ENCODE peak calls at places on chromosomes 6 and 20, in ten cellular contexts. F is CD4-positive, alpha-beta memory T cell; J is activated CD8-positive, alpha-beta memory T cell treated with anti-CD3 and anti-CD28 coated beads for 1 hour; T is left lung; W is breast epithelium; H is anterior cingulate cortex; E is hippocampal formation; Y is naive thymus-derived CD4-positive, alpha-beta T cell; A is M059J; L is choroid plexus epithelial cell. K is an unnamed sample.

GRCh38 chr6:45611502-45611901 is 233.8 kb upstream of the SUPT3H start:
- DNase-seq in W (no peak), H (no peak), Y (no peak), E (no peak), A (no peak), L (no peak), J (no peak), T (no peak), F (no peak), K (no peak)

GRCh38 chr6:133377219-133377618 is 136.1 kb downstream of the EYA4 start:
- DNase-seq in Y (no peak), F (no peak), T (no peak), E (no peak), A (no peak), L (no peak), W (no peak), J (no peak), H (no peak), K (no peak)

GRCh38 chr6:155309150-155309549 is 5.1 kb downstream of the TFB1M start:
- DNase-seq in T (no peak), F (no peak), A (no peak), J (no peak), H (no peak), E (no peak), Y (no peak), L (no peak), W (no peak), K (no peak)

GRCh38 chr20:53899351-53900167 is 170.8 kb downstream of the BCAS1 start:
- DNase-seq in H (no peak), T (no peak), J (peak; percentile 43), Y (no peak), F (peak; percentile 68), E (no peak), W (no peak), A (peak; percentile 100), L (no peak), K (peak; percentile 17)

GRCh38 chr20:62830821-62831220 is 14.0 kb downstream of the COL9A3 start:
- DNase-seq in Y (no peak), F (no peak), J (no peak), L (no peak), T (no peak), H (no peak), A (no peak), W (no peak), E (no peak), K (no peak)

GRCh38 chr20:18380908-18381529 is 85.8 kb downstream of the DZANK1 start:
- DNase-seq in H (no peak), L (no peak), W (no peak), F (no peak), T (no peak), J (no peak), Y (no peak), A (peak; percentile 11), E (no peak), K (no peak)

GRCh38 chr20:10006461-10006860 is 28.3 kb upstream of the ANKEF1 start:
- DNase-seq in A (no peak), E (no peak), J (no peak), H (no peak), Y (no peak), L (no peak), W (no peak), F (no peak), T (no peak), K (no peak)

GRCh38 chr6:41021832-41022231 is 17.2 kb downstream of the UNC5CL start:
- DNase-seq in W (peak; percentile 30), H (peak; percentile 27), F (no peak), L (peak; percentile 65), Y (no peak), E (peak; percentile 27), T (no peak), A (peak; percentile 96), J (no peak), K (no peak)

GRCh38 chr6:161186173-161186769 is 87.6 kb downstream of the AGPAT4 start:
- DNase-seq in E (no peak), H (peak; percentile 36), F (no peak), A (peak; percentile 96), W (no peak), L (peak; percentile 78), Y (no peak), T (peak; percentile 88), J (no peak), K (no peak)

GRCh38 chr20:25552977-25553376 is 32.4 kb downstream of the NINL start:
- DNase-seq in J (no peak), F (no peak), L (no peak), T (no peak), H (no peak), Y (no peak), A (no peak), E (no peak), W (no peak), K (no peak)

GRCh38 chr20:61251529-61252393 is at the start of gene CDH4:
- DNase-seq in H (peak; percentile 8), F (no peak), T (no peak), L (peak; percentile 21), A (peak; percentile 32), E (no peak), J (no peak), W (no peak), Y (no peak), K (peak; percentile 65)

GRCh38 chr6:5098501-5099270 is 13.5 kb downstream of the PPP1R3G start:
- DNase-seq in T (no peak), E (no peak), A (no peak), F (no peak), Y (no peak), W (no peak), L (no peak), J (no peak), H (no peak), K (no peak)

GRCh38 chr6:16539086-16539931 is 222.0 kb downstream of the ATXN1 start:
- DNase-seq in F (no peak), A (no peak), H (no peak), J (no peak), L (no peak), Y (no peak), W (no peak), E (no peak), T (no peak), K (no peak)

GRCh38 chr6:37059344-37060194 is 54.1 kb downstream of the FGD2 start:
- DNase-seq in T (peak; percentile 73), A (peak; percentile 100), F (no peak), W (peak; percentile 60), J (no peak), H (peak; percentile 23), L (peak; percentile 94), Y (no peak), E (peak; percentile 12), K (peak; percentile 53)

GRCh38 chr6:74137910-74138309 is 441.9 kb downstream of the CD109 start:
- DNase-seq in Y (no peak), H (no peak), L (peak; percentile 87), J (no peak), A (peak; percentile 77), F (no peak), T (no peak), W (no peak), E (no peak), K (no peak)

GRCh38 chr20:48331518-48332286 is 496.1 kb downstream of the PREX1 start:
- DNase-seq in T (no peak), W (no peak), Y (no peak), J (no peak), L (no peak), F (no peak), A (peak; percentile 36), H (no peak), E (no peak), K (no peak)

GRCh38 chr6:1075444-1075843 is 236.5 kb upstream of the FOXQ1 start:
- DNase-seq in E (no peak), F (no peak), L (no peak), T (no peak), W (no peak), J (no peak), H (no peak), Y (no peak), A (no peak), K (no peak)

GRCh38 chr20:57736738-57737347 is 27.0 kb upstream of the PMEPA1 start:
- DNase-seq in F (no peak), E (no peak), W (no peak), H (no peak), T (no peak), Y (no peak), L (no peak), J (no peak), A (no peak), K (no peak)

GRCh38 chr20:49747707-49748524 is 34.2 kb upstream of the B4GALT5 start:
- DNase-seq in E (peak; percentile 16), L (peak; percentile 59), W (peak; percentile 91), T (peak; percentile 51), A (peak; percentile 54), J (no peak), F (no peak), H (peak; percentile 47), Y (no peak), K (no peak)

GRCh38 chr6:26222587-26222986 is 135.4 kb downstream of the HFE start:
- DNase-seq in F (no peak), E (no peak), A (no peak), W (no peak), T (no peak), J (no peak), H (no peak), L (no peak), Y (no peak), K (no peak)

GRCh38 chr6:43973351-43973750 is 153.9 kb downstream of the MRPL14 start:
- DNase-seq in T (no peak), L (no peak), F (no peak), A (peak; percentile 47), Y (no peak), W (peak; percentile 88), J (no peak), H (no peak), E (no peak), K (no peak)

GRCh38 chr6:9481292-9482029 is 933.4 kb downstream of the TFAP2A start:
- DNase-seq in T (no peak), Y (no peak), L (peak; percentile 28), H (no peak), F (no peak), A (peak; percentile 65), W (no peak), J (no peak), E (no peak), K (no peak)

GRCh38 chr6:33008944-33009861 is at the start of gene HLA-DOA:
- DNase-seq in W (no peak), F (no peak), A (no peak), L (peak; percentile 52), J (peak; percentile 21), E (no peak), T (no peak), Y (no peak), H (peak; percentile 4), K (peak; percentile 56)

GRCh38 chr6:132236744-132237143 is 164.5 kb downstream of the MOXD1 start:
- DNase-seq in L (peak; percentile 52), T (no peak), J (no peak), Y (no peak), F (no peak), A (peak; percentile 16), W (no peak), H (no peak), E (no peak), K (no peak)

GRCh38 chr20:45337367-45338120 is 10.7 kb downstream of the SDC4 start:
- DNase-seq in Y (no peak), A (peak; percentile 97), T (peak; percentile 74), W (peak; percentile 91), J (no peak), H (peak; percentile 51), L (peak; percentile 93), F (no peak), E (no peak), K (no peak)

GRCh38 chr20:891121-892080 is 24.7 kb downstream of the ANGPT4 start:
- DNase-seq in H (peak; percentile 52), A (peak; percentile 50), T (no peak), E (no peak), F (no peak), W (peak; percentile 30), L (no peak), J (no peak), Y (no peak), K (peak; percentile 21)

GRCh38 chr6:17015551-17016381 is 86.1 kb upstream of the STMND1 start:
- DNase-seq in W (no peak), T (no peak), F (peak; percentile 64), L (peak; percentile 55), Y (peak; percentile 22), J (peak; percentile 2), H (no peak), A (no peak), E (no peak), K (no peak)

GRCh38 chr20:60295214-60295613 is 337.0 kb downstream of the CDH26 start:
- DNase-seq in F (no peak), A (peak; percentile 21), L (no peak), T (no peak), J (no peak), Y (no peak), E (no peak), W (no peak), H (no peak), K (no peak)

K was measured in nephron progenitor cell.